ENCODE peak calls at places on chromosomes 6 and 20, in five cellular contexts. Z, F, X, E and L are unnamed samples. For H3K9me3 and H3K4me1, the result is how much of the 10 kb centered on the place peaks cover.

GRCh38 chr6:16849280-16850210 is 88.3 kb upstream of the ATXN1 start:
- DNase-seq in Z (no peak), F (no peak), X (no peak), E (peak), L (no peak)

GRCh38 chr6:40960784-40961430 is 78.1 kb downstream of the UNC5CL start:
- DNase-seq in Z (no peak), F (no peak), X (no peak), E (peak), L (no peak)

GRCh38 chr6:12391472-12391871 is 101.3 kb downstream of the EDN1 start:
- DNase-seq in Z (no peak), F (no peak), X (no peak), E (no peak), L (no peak)

GRCh38 chr6:155408231-155408630 is 47.4 kb downstream of the NOX3 start:
- DNase-seq in Z (no peak), F (no peak), X (no peak), E (no peak), L (no peak)

GRCh38 chr6:1739220-1739619 is 129.5 kb downstream of the FOXC1 start:
- DNase-seq in Z (no peak), F (no peak), X (no peak), E (no peak), L (no peak)

GRCh38 chr6:2126351-2126750 is 119.1 kb downstream of the GMDS start:
- DNase-seq in Z (no peak), F (no peak), X (no peak), E (no peak), L (no peak)

GRCh38 chr20:4985658-4986057 is 15.7 kb downstream of the SLC23A2 start:
- DNase-seq in Z (no peak), F (no peak), X (no peak), E (peak), L (no peak)

GRCh38 chr20:58439974-58440767 is 51.1 kb downstream of the VAPB start:
- DNase-seq in Z (no peak), F (no peak), X (no peak), E (no peak), L (no peak)

GRCh38 chr20:34300809-34301586 is 2.2 kb downstream of the AHCY start:
- DNase-seq in Z (peak), F (no peak), X (no peak), E (no peak), L (no peak)

GRCh38 chr20:20414640-20415274 is 46.9 kb downstream of the INSM1 start:
- DNase-seq in Z (no peak), F (no peak), X (no peak), E (no peak), L (no peak)

GRCh38 chr20:36572701-36573102 is 695 bp upstream of the TGIF2 start:
- DNase-seq in Z (peak), F (peak), X (no peak), E (peak), L (no peak)

GRCh38 chr20:21139881-21140566 is 14.1 kb downstream of the KIZ start:
- DNase-seq in Z (no peak), F (no peak), X (no peak), E (no peak), L (no peak)

GRCh38 chr20:14343658-14344057 is 6.2 kb upstream of the FLRT3 start:
- DNase-seq in Z (no peak), F (no peak), X (no peak), E (no peak), L (no peak)

GRCh38 chr20:12072945-12073245 is 155.2 kb downstream of the BTBD3 start:
- DNase-seq in Z (no peak), F (no peak), X (no peak), E (peak), L (no peak)

GRCh38 chr6:127518710-127519468 is at the start of gene MTCL3:
- DNase-seq in Z (no peak), F (no peak), X (no peak), E (peak), L (peak)

GRCh38 chr20:43731469-43731868 is 4.7 kb upstream of the GTSF1L start:
- DNase-seq in Z (no peak), F (no peak), X (no peak), E (peak), L (no peak)

GRCh38 chr20:63009988-63010769 is 3.4 kb upstream of the BHLHE23 start:
- DNase-seq in Z (no peak), F (peak), X (peak), E (peak), L (peak)

GRCh38 chr20:58645277-58645968 is 5.7 kb upstream of the STX16 start:
- DNase-seq in Z (no peak), F (peak), X (no peak), E (peak), L (no peak)

GRCh38 chr6:160082627-160083026 is 39.0 kb upstream of the SLC22A1 start:
- DNase-seq in Z (no peak), F (no peak), X (no peak), E (no peak), L (no peak)

GRCh38 chr6:167225903-167226508 is 65.1 kb upstream of the UNC93A start:
- DNase-seq in Z (no peak), F (no peak), X (no peak), E (no peak), L (no peak)

GRCh38 chr6:75808507-75808906 is 59.5 kb downstream of the MYO6 start:
- DNase-seq in Z (no peak), F (no peak), X (no peak), E (no peak), L (no peak)

GRCh38 chr20:23396961-23397620 is 24.2 kb downstream of the NAPB start:
- DNase-seq in Z (no peak), F (no peak), X (no peak), E (peak), L (no peak)

GRCh38 chr6:130697661-130698535 is 129.3 kb upstream of the SMLR1 start:
- DNase-seq in Z (peak), F (peak), X (no peak), E (peak), L (peak)

GRCh38 chr6:14664616-14665315 is 547.2 kb downstream of the CD83 start:
- DNase-seq in Z (no peak), F (peak), X (no peak), E (no peak), L (no peak)

GRCh38 chr6:24332306-24332705 is 25.6 kb downstream of the DCDC2 start:
- DNase-seq in Z (no peak), F (no peak), X (no peak), E (no peak), L (no peak)

GRCh38 chr6:43912598-43913387 is 142.8 kb downstream of the VEGFA start:
- DNase-seq in Z (no peak), F (no peak), X (no peak), E (no peak), L (no peak)

GRCh38 chr6:82251942-82252341 is 4.4 kb upstream of the IBTK start:
- DNase-seq in Z (peak), F (no peak), X (no peak), E (peak), L (no peak)

GRCh38 chr6:158050955-158051354 is 69.3 kb downstream of the SYNJ2 start:
- DNase-seq in Z (no peak), F (no peak), X (no peak), E (peak), L (no peak)

GRCh38 chr6:155014137-155014536 is 19.0 kb downstream of the TIAM2 start:
- DNase-seq in Z (no peak), F (no peak), X (no peak), E (no peak), L (no peak)

GRCh38 chr6:9398794-9399373 is 963.5 kb upstream of the SLC35B3 start:
- DNase-seq in Z (no peak), F (no peak), X (no peak), E (no peak), L (peak)

GRCh38 chr6:37554480-37554819 is 54.8 kb upstream of the CCDC167 start:
- DNase-seq in Z (no peak), F (no peak), X (no peak), E (peak), L (no peak)

GRCh38 chr6:42010185-42010872 is 40.0 kb upstream of the TAF8 start:
- DNase-seq in Z (no peak), F (no peak), X (peak), E (no peak), L (no peak)

GRCh38 chr6:28497893-28498292 is 17.7 kb downstream of the GPX6 start:
- DNase-seq in Z (no peak), F (no peak), X (no peak), E (no peak), L (no peak)

GRCh38 chr6:111894272-111894671 is 21.0 kb upstream of the FYN start:
- DNase-seq in Z (no peak), F (no peak), X (no peak), E (peak), L (no peak)

GRCh38 chr20:49809803-49810359 is 2.7 kb upstream of the SLC9A8 start:
- DNase-seq in Z (no peak), F (no peak), X (no peak), E (no peak), L (no peak)

GRCh38 chr20:35467339-35468224 is 12.2 kb downstream of the CEP250 start:
- DNase-seq in Z (peak), F (no peak), X (no peak), E (peak), L (no peak)

GRCh38 chr6:159790947-159791598 is 806 bp downstream of the MRPL18 start:
- DNase-seq in Z (peak), F (peak), X (peak), E (no peak), L (peak)

GRCh38 chr6:52020961-52021570 is 66.3 kb downstream of the PKHD1 start:
- DNase-seq in Z (peak), F (no peak), X (no peak), E (peak), L (no peak)

GRCh38 chr6:121090492-121090891 is 243.8 kb downstream of the TBC1D32 start:
- DNase-seq in Z (no peak), F (no peak), X (no peak), E (no peak), L (no peak)

GRCh38 chr6:121086876-121087275 is 247.4 kb downstream of the TBC1D32 start:
- DNase-seq in Z (no peak), F (no peak), X (no peak), E (no peak), L (no peak)
- H3K9me3 ChIP-seq in Z (under half), F (under half), X (under half), E (under half), L (under half)

DNA sequence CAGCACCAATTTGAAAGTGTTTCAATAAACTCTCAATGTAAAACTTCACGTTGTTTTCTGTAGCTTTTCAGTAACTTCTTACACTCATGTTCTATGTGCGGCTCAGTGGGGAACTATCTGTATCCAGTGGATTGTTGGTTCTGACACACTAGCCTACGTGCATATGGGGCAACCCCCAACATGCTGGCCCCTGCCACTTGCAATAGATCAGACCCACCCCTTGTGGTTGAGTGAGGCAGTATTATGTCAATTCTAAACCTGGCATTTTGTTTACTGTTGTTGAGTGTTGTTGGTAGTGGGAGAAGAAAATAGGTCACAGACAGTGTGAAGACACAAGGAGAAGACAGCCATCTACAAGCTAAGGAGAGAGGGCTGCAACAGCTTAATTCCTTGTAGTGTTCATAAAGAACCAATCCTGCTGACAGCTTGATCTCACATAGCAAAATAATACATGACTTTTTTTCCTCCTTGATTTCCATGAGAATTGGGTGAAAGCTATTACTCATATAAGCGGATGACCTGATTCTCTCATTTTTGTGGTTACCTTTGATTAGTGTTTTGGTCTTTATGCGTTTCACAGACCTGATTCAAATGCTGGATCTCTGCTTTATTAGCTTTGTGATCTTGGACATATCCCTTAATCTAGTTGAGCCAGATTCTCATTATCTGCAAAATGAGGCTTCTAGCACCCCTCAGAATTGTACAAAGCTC is 320.4 kb downstream of the LAMA2 start:
- DNase-seq in Z (no peak), F (no peak), X (no peak), E (no peak), L (no peak)
- H3K4me1 ChIP-seq in Z (under half), F (under half), X (under half), E (under half), L (under half)

DNA sequence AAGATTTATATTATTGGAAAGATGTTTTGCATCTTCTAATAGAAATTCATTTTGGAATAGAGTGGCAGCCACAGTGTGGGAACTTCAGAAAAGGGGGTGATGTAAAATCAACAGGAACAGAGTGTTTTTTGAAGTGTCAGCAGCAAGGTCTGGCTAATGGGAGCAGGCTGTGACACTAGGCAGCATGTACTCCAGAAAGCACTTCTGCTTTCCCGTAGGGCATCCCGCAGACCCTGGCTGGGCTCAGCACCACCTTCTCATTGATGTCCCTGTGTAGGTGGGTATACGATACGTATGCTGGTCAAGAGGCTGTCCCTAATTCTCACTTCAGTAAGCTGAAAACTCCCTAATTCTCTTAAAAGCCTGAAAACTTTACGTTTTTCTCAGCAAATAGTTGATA is 74.7 kb downstream of the EYA4 start:
- DNase-seq in Z (no peak), F (no peak), X (no peak), E (no peak), L (no peak)
- H3K4me3 ChIP-seq in Z (no peak), F (no peak), X (no peak), E (no peak), L (no peak)

GRCh38 chr20:37706298-37706697 is 12.5 kb downstream of the CTNNBL1 start:
- DNase-seq in Z (no peak), F (no peak), X (no peak), E (no peak), L (no peak)
- H3K9me3 ChIP-seq in Z (under half), F (under half), X (under half), E (under half), L (under half)

GRCh38 chr20:3403741-3404140 is 3.7 kb downstream of the DNAAF9 start:
- DNase-seq in Z (no peak), F (no peak), X (no peak), E (no peak), L (no peak)
- H3K4me1 ChIP-seq in Z (under half), F (under half), X (under half), E (under half), L (under half)

GRCh38 chr6:36210157-36210556 is 13.6 kb downstream of the BRPF3 start:
- DNase-seq in Z (no peak), F (no peak), X (no peak), E (no peak), L (no peak)

GRCh38 chr6:36209606-36210005 is 13.1 kb downstream of the BRPF3 start:
- DNase-seq in Z (no peak), F (no peak), X (no peak), E (no peak), L (no peak)

GRCh38 chr6:36207155-36207554 is 10.6 kb downstream of the BRPF3 start:
- DNase-seq in Z (no peak), F (no peak), X (no peak), E (no peak), L (no peak)

GRCh38 chr6:36216559-36216958 is 20.0 kb downstream of the BRPF3 start:
- DNase-seq in Z (no peak), F (no peak), X (no peak), E (peak), L (no peak)

GRCh38 chr6:36210886-36211595 is 14.5 kb downstream of the BRPF3 start:
- DNase-seq in Z (no peak), F (no peak), X (no peak), E (no peak), L (no peak)
- H3K4me3 ChIP-seq in Z (no peak), F (no peak), X (no peak), E (no peak), L (no peak)

GRCh38 chr6:86535141-86535540 is 402.2 kb upstream of the HTR1E start:
- DNase-seq in Z (peak), F (no peak), X (no peak), E (no peak), L (no peak)

GRCh38 chr6:86526238-86526637 is 411.1 kb upstream of the HTR1E start:
- DNase-seq in Z (no peak), F (no peak), X (no peak), E (no peak), L (no peak)

DNA sequence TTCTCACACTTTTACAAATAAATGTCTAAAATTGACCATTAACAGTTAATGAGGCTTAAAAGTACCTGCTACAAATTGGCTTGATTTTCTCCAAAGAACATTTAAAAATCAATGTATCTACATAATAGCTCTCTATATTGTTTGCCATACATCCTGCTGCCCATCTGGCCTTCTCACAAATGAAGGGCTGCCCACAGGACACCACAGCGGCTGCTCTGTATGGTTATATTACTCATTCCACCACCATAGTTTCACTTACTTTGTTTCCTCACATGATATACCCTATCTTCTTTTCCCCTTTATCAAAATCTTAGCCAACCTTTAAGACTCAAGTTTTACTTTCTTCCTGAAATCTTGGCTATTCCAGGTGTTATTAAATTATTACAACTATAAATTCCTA is 407.7 kb upstream of the HTR1E start:
- DNase-seq in Z (no peak), F (no peak), X (no peak), E (no peak), L (no peak)
- H3K9me3 ChIP-seq in Z (under half), F (under half), X (under half), E (under half), L (under half)

DNA sequence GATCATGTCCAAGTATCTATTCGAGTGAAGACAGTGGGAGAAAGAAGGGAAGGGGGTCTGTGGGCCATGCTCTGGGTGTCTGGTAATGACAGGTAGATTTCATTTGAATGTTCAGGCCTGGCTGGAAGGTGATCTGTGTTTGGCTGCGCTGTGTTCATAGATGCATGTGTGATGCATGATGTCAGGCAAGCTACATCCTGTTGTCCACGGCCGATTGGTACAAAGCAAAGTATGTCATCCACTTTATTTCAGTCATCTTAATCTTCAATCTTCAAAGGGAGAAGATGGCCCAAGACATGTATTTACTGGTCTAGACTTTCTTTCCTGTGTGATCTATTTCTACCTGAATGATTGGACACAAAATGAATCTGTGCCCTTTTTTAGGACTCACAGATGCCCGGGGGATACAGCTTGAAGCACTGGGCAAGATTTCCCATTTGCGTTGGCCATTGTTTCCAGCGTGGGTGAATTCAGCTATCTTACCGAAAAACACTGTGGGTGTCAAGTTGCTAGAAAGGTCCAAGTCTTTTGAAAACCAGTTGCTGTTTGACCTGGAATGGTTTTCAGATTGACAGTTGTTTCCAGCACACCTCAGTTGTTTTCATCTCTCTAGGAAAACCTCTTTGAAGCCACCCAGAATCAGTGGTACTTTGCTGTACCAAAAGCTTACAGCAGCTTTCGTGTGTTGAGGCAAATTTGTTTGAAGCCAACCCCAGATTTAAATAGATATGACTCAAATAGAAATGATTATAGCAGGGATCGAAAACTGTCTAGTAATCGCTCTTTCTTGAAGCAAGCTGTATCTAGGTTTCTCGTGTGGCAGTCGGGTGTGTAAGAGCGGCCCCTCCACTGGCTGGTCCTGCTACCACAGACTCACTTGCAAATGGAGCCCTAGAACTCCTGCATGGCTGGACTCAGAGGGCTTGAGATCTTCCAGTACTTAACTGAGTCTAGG is 27.2 kb downstream of the DUSP22 start:
- DNase-seq in Z (no peak), F (no peak), X (no peak), E (no peak), L (no peak)
- H3K4me1 ChIP-seq in Z (under half), F (under half), X (half or more), E (under half), L (under half)